ENCODE peak calls at places on chromosomes 6 and 20, in eight cellular contexts. L, I, O, E, J, U, H and F are unnamed samples.

GRCh38 chr20:17966432-17967312 is 1.9 kb downstream of the SNX5 start:
- DNase-seq in L (no peak), H (peak), J (no peak), E (no peak), O (no peak), U (no peak), I (peak), F (no peak)

GRCh38 chr20:57177636-57178280 is 88.7 kb downstream of the BMP7 start:
- DNase-seq in J (no peak), H (no peak), L (no peak), O (no peak), I (no peak), E (no peak), U (no peak), F (no peak)

GRCh38 chr6:34547921-34548644 is 8.0 kb downstream of the SPDEF start:
- DNase-seq in O (no peak), E (no peak), L (no peak), J (no peak), I (no peak), U (no peak), H (no peak), F (no peak)

GRCh38 chr6:148217921-148218320 is 124.7 kb upstream of the SASH1 start:
- DNase-seq in I (no peak), U (no peak), L (no peak), H (no peak), J (no peak), O (no peak), E (no peak), F (no peak)

GRCh38 chr20:53208110-53208908 is 236.2 kb downstream of the TSHZ2 start:
- DNase-seq in E (no peak), J (no peak), O (no peak), I (no peak), H (no peak), L (no peak), U (peak), F (no peak)

GRCh38 chr20:52379723-52380336 is 188.3 kb upstream of the ZFP64 start:
- DNase-seq in O (no peak), L (peak), I (no peak), U (peak), E (no peak), H (peak), J (no peak), F (no peak)

GRCh38 chr6:70312165-70312564 is 9.3 kb upstream of the COL9A1 start:
- DNase-seq in I (peak), H (peak), U (no peak), O (no peak), E (no peak), L (peak), J (peak), F (peak)

GRCh38 chr20:8880085-8880853 is 188.6 kb upstream of the PLCB4 start:
- DNase-seq in L (no peak), O (no peak), E (no peak), J (no peak), I (no peak), U (no peak), H (no peak), F (no peak)

GRCh38 chr6:20811112-20811746 is 277.0 kb downstream of the CDKAL1 start:
- DNase-seq in H (peak), O (no peak), E (peak), U (no peak), L (peak), J (peak), I (peak), F (peak)

GRCh38 chr6:18501313-18502013 is 114.3 kb downstream of the RNF144B start:
- DNase-seq in E (no peak), U (no peak), J (peak), L (no peak), I (no peak), O (no peak), H (peak), F (peak)

GRCh38 chr6:453152-453551 is 61.6 kb downstream of the IRF4 start:
- DNase-seq in O (no peak), J (no peak), H (no peak), I (no peak), E (no peak), U (no peak), L (no peak), F (no peak)

GRCh38 chr6:37819802-37820712 is 530 bp downstream of the ZFAND3 start:
- DNase-seq in L (peak), E (peak), I (peak), H (peak), O (peak), J (no peak), U (no peak), F (no peak)

GRCh38 chr20:45791668-45792512 is at the start of the genes DNTTIP1 and WFDC3:
- DNase-seq in U (peak), H (peak), L (peak), J (peak), E (peak), O (peak), I (peak), F (peak)
- TF ChIP-seq CTCF in U (no peak), H (no peak), L (no peak), J (no peak), E (no peak), O (no peak), I (no peak), F (no peak)

GRCh38 chr20:6835609-6836008 is 68.1 kb downstream of the BMP2 start:
- DNase-seq in J (no peak), H (no peak), E (no peak), L (no peak), O (no peak), I (no peak), U (no peak), F (no peak)

GRCh38 chr20:6837730-6838129 is 70.2 kb downstream of the BMP2 start:
- DNase-seq in H (no peak), O (no peak), I (no peak), E (no peak), U (no peak), J (no peak), L (no peak), F (no peak)

GRCh38 chr20:6836821-6837374 is 69.4 kb downstream of the BMP2 start:
- DNase-seq in I (no peak), E (no peak), J (no peak), U (no peak), L (no peak), O (no peak), H (no peak), F (no peak)

GRCh38 chr20:6841128-6841527 is 73.6 kb downstream of the BMP2 start:
- DNase-seq in L (no peak), J (no peak), H (no peak), I (no peak), U (no peak), E (no peak), O (no peak), F (no peak)

GRCh38 chr20:6838181-6838826 is 70.8 kb downstream of the BMP2 start:
- DNase-seq in U (peak), I (no peak), O (no peak), E (no peak), J (no peak), H (no peak), L (peak), F (no peak)
- TF ChIP-seq CTCF in U (no peak), I (no peak), O (no peak), E (no peak), J (no peak), H (no peak), L (no peak), F (no peak)

GRCh38 chr6:104483225-104483834 is 376.4 kb downstream of the HACE1 start:
- DNase-seq in H (peak), O (no peak), L (peak), U (no peak), I (no peak), J (no peak), E (no peak), F (no peak)
- TF ChIP-seq CTCF in H (peak), O (no peak), L (peak), U (peak), I (peak), J (no peak), E (peak), F (no peak)

GRCh38 chr6:31547727-31548422 is 467 bp downstream of the NFKBIL1 start:
- DNase-seq in H (no peak), E (no peak), U (peak), O (peak), I (no peak), L (no peak), J (no peak), F (no peak)

GRCh38 chr6:31548423-31548873 is 1.0 kb downstream of the NFKBIL1 start:
- DNase-seq in I (no peak), H (no peak), O (no peak), E (no peak), U (no peak), L (no peak), J (no peak), F (no peak)

GRCh38 chr6:31545291-31545690 is 1.1 kb downstream of the ATP6V1G2 start:
- DNase-seq in H (no peak), L (no peak), O (no peak), J (no peak), I (no peak), E (no peak), U (no peak), F (no peak)

GRCh38 chr6:31546339-31546961 is at the start of gene ATP6V1G2:
- DNase-seq in O (peak), H (peak), J (peak), E (peak), U (peak), L (peak), I (peak), F (peak)

GRCh38 chr6:31546962-31547726 is at the start of gene NFKBIL1:
- DNase-seq in O (peak), H (peak), J (peak), U (peak), L (peak), E (peak), I (peak), F (peak)
- TF ChIP-seq CTCF in O (no peak), H (no peak), J (no peak), U (no peak), L (peak), E (no peak), I (peak), F (no peak)

GRCh38 chr6:73733791-73734190 is 37.8 kb downstream of the CD109 start:
- DNase-seq in E (no peak), I (no peak), H (no peak), J (no peak), U (no peak), L (no peak), O (no peak), F (no peak)

GRCh38 chr6:73734843-73735453 is 38.9 kb downstream of the CD109 start:
- DNase-seq in J (no peak), I (no peak), E (no peak), L (no peak), H (no peak), O (no peak), U (no peak), F (no peak)

GRCh38 chr6:73728548-73729205 is 32.7 kb downstream of the CD109 start:
- DNase-seq in J (no peak), O (no peak), H (no peak), E (no peak), U (no peak), L (no peak), I (no peak), F (no peak)

GRCh38 chr6:73731285-73731684 is 35.3 kb downstream of the CD109 start:
- DNase-seq in I (no peak), J (no peak), E (no peak), L (no peak), O (no peak), U (no peak), H (no peak), F (no peak)

GRCh38 chr6:73732845-73733675 is 37.1 kb downstream of the CD109 start:
- DNase-seq in J (peak), H (peak), I (peak), U (peak), E (peak), O (peak), L (peak), F (no peak)
- TF ChIP-seq CTCF in J (peak), H (peak), I (peak), U (peak), E (peak), O (peak), L (peak), F (peak)

GRCh38 chr6:116579143-116579542 is 7.8 kb downstream of the RWDD1 start:
- DNase-seq in I (no peak), U (no peak), J (no peak), H (no peak), L (no peak), O (no peak), E (no peak), F (no peak)
- TF ChIP-seq CTCF in I (no peak), U (no peak), J (no peak), H (no peak), L (no peak), O (no peak), E (no peak), F (no peak)

GRCh38 chr20:6265204-6265904 is 142.5 kb upstream of the FERMT1 start:
- DNase-seq in I (peak), H (peak), O (no peak), L (peak), U (no peak), J (peak), E (no peak), F (peak)
- TF ChIP-seq CTCF in I (no peak), H (peak), O (no peak), L (peak), U (peak), J (peak), E (peak), F (peak)

GRCh38 chr6:39934060-39934757 is at the start of gene MOCS1:
- DNase-seq in O (peak), E (peak), U (peak), H (peak), J (no peak), I (peak), L (peak), F (no peak)
- TF ChIP-seq CTCF in O (no peak), E (no peak), U (no peak), H (no peak), J (no peak), I (no peak), L (no peak), F (no peak)

DNA sequence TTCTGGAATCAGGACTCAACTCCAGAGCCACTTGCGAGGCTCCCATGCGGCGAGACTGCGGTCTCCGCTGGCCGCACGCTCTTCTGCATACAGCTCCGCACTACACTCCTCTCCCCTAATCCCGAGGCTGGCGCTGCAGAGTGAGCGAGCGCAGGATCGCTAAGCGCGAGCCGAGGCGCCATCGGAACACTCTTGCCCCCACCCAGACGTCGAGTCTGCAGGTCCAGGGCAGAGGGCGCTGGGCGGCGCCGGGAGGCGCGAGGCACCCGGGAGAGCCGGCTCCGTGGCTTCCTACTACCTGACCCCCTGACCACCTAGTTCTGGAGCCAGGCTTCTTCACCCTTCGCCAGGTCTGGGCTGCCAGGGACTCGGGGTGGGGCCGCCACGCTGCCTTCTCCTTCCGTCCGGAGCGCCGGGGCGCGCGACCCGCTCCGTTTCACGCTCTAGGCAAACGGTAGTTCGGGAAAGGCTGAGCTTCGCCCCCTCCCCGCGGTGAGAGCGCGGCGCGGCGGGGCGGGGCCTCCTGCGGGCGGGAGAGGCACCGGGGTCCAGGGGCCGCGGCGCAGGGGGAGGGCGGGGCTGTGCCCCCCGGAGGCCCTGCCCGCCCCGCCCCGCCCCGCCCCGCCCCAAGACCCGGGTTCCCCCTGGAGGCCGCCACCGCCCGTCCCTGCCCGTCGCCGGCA is 5.4 kb upstream of the TUBB2A start:
- DNase-seq in O (peak), U (peak), J (peak), E (peak), L (peak), I (peak), H (peak), F (no peak)
- TF ChIP-seq CTCF in O (no peak), U (no peak), J (peak), E (no peak), L (no peak), I (peak), H (peak), F (peak)